ENCODE peak calls at places on chromosomes 11 and 22, in six cellular contexts. S is fibroblast of lung; D is CD8-positive, alpha-beta T cell; A is HCT116; W is neural progenitor cell; N is HAP-1. X is an unnamed sample. For H3K4me1, the result is how much of the 10 kb centered on the place peaks cover.

GRCh38 chr11:18771266-18772035 is 20.1 kb downstream of the PTPN5 start:
- DNase-seq in S (no peak), D (no peak), A (no peak), W (no peak), N (no peak), X (no peak)

GRCh38 chr11:122852071-122852831 is 14.0 kb downstream of the CRTAM start:
- DNase-seq in S (peak), D (no peak), A (no peak), W (no peak), N (no peak), X (no peak)

GRCh38 chr11:58979222-58979621 is 39.9 kb downstream of the GLYATL1 start:
- DNase-seq in S (no peak), D (no peak), A (no peak), W (no peak), N (no peak), X (no peak)

GRCh38 chr11:129319201-129319600 is 56.4 kb upstream of the BARX2 start:
- DNase-seq in S (no peak), D (no peak), A (no peak), W (no peak), N (no peak), X (no peak)

GRCh38 chr11:131033151-131033651 is 116.9 kb upstream of the SNX19 start:
- DNase-seq in S (peak), D (no peak), A (peak), W (no peak), N (no peak), X (no peak)

GRCh38 chr11:65549088-65549487 is 9.1 kb downstream of the LTBP3 start:
- DNase-seq in S (no peak), D (no peak), A (no peak), W (no peak), N (no peak), X (no peak)

GRCh38 chr11:126432065-126432461 is 76.6 kb downstream of the ST3GAL4 start:
- DNase-seq in S (no peak), D (no peak), A (no peak), W (no peak), N (no peak), X (no peak)

GRCh38 chr11:63508745-63509144 is 2.9 kb downstream of the LGALS12 start:
- DNase-seq in S (no peak), D (no peak), A (no peak), W (no peak), N (no peak), X (no peak)

GRCh38 chr11:111378773-111379499 is at the start of gene POU2AF1:
- DNase-seq in S (no peak), D (peak), A (no peak), W (no peak), N (no peak), X (peak)

GRCh38 chr22:22060200-22061084 is 77.9 kb upstream of the TOP3B start:
- DNase-seq in S (peak), D (no peak), A (peak), W (peak), N (peak), X (peak)

GRCh38 chr11:118338637-118339061 is 3.9 kb downstream of the CD3D start:
- DNase-seq in S (no peak), D (peak), A (no peak), W (no peak), N (no peak), X (peak)

GRCh38 chr22:23113067-23113846 is 28.5 kb downstream of the RSPH14 start:
- DNase-seq in S (peak), D (no peak), A (no peak), W (no peak), N (no peak), X (peak)

GRCh38 chr11:128731041-128731663 is 37.3 kb downstream of the FLI1 start:
- DNase-seq in S (no peak), D (no peak), A (no peak), W (no peak), N (no peak), X (no peak)

GRCh38 chr11:19597194-19597593 is 115.4 kb upstream of the NAV2 start:
- DNase-seq in S (peak), D (no peak), A (no peak), W (no peak), N (no peak), X (peak)

GRCh38 chr11:12496181-12497025 is 119.0 kb downstream of the PARVA start:
- DNase-seq in S (peak), D (no peak), A (peak), W (peak), N (no peak), X (no peak)

GRCh38 chr11:113874920-113875413 is 405 bp downstream of the USP28 start:
- DNase-seq in S (peak), D (peak), A (no peak), W (peak), N (no peak), X (no peak)

GRCh38 chr22:49724030-49724892 is 103.4 kb downstream of the BRD1 start:
- DNase-seq in S (no peak), D (no peak), A (no peak), W (no peak), N (peak), X (no peak)

GRCh38 chr11:118980191-118980881 is 8.8 kb downstream of the FOXR1 start:
- DNase-seq in S (no peak), D (no peak), A (no peak), W (no peak), N (peak), X (no peak)

DNA sequence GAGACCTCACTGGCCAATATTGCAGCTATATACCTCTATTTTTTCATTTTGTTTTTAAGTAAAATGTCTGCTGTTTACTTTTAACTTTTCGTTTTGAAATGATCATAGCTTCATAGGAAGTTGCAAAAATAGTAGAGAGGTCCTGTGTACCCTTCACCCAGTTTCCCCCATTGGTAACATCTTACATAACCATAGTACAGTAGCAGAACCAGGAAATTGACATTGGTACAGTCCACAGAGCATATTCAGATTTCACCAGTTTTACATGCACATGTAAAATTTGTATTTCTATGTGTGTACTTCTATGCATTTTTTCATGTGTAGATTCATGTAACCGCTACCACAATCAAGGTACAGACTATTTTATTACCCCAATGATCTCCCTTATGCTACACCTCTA is 3.8 kb downstream of the AMOTL1 start:
- DNase-seq in S (no peak), D (no peak), A (no peak), W (no peak), N (no peak), X (no peak)
- H3K4me1 ChIP-seq in S (under half), D (under half), A (under half), W (under half), N (under half), X (under half)

GRCh38 chr11:120385690-120386089 is 49.5 kb downstream of the ARHGEF12 start:
- DNase-seq in S (no peak), D (no peak), A (no peak), W (no peak), N (no peak), X (no peak)

GRCh38 chr11:120386774-120387371 is 50.7 kb downstream of the ARHGEF12 start:
- DNase-seq in S (no peak), D (no peak), A (no peak), W (no peak), N (no peak), X (no peak)

GRCh38 chr11:120384476-120384875 is 48.3 kb downstream of the ARHGEF12 start:
- DNase-seq in S (no peak), D (no peak), A (no peak), W (no peak), N (no peak), X (no peak)

GRCh38 chr11:120385110-120385509 is 48.9 kb downstream of the ARHGEF12 start:
- DNase-seq in S (peak), D (no peak), A (no peak), W (peak), N (no peak), X (no peak)

DNA sequence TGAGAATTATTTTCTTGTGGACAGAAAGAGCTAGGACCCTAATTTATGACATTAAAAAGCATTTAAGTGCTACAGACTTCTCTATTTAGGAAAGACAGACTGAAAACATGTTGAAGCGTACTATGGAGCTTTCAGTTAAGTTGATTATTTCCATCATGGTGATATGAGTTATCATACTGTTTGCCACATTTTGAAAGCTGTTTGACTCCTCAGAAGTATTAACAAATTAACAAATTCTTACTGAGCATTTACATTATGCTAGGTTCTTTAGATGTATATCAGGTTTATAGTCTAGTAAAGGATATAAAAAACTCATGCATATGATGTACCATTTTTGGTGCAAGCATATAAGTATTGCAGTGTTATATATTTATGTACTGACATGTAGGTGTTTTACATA is 50.1 kb downstream of the ARHGEF12 start:
- DNase-seq in S (no peak), D (no peak), A (no peak), W (no peak), N (no peak), X (no peak)
- H3K4me1 ChIP-seq in S (under half), D (under half), A (under half), W (under half), N (under half), X (under half)

GRCh38 chr11:94750319-94751215 is 17.6 kb upstream of the AMOTL1 start:
- DNase-seq in S (no peak), D (no peak), A (no peak), W (no peak), N (no peak), X (no peak)
- H3K4me1 ChIP-seq in S (under half), D (under half), A (under half), W (under half), N (under half), X (under half)

DNA sequence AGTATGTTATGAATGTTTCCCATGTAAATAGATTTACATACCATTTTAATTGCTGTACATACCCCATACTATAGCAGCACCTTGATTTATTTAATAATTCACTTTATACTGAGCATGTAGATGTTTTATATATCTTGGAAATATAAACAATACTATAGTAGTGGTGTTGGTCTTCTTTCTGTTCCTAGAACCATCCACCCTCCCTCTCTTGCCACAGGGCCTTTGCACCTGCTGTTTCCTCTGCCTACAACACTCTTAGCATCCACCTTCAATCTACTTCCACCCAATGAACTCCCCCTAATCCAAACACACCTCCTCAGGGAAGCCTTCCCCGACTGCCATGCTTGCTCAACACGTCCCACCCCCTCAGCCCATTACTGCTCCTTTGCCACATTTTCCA is 30.2 kb downstream of the TESMIN start:
- DNase-seq in S (no peak), D (no peak), A (no peak), W (no peak), N (no peak), X (no peak)
- H3K4me1 ChIP-seq in S (under half), D (under half), A (under half), W (under half), N (under half), X (under half)